ENCODE peak calls at places on chromosomes 6 and 20, in eight cellular contexts. One of them, this sample, is unnamed.

GRCh38 chr6:87756858-87757257 is 54.8 kb upstream of the AKIRIN2 start:
- DNase-seq in RCC 7860: peak
- DNase-seq in GM04503: peak
- DNase-seq in breast epithelium: no peak
- DNase-seq in cardiac fibroblast: peak
- DNase-seq in activated CD4-positive, alpha-beta T cell treated with anti-CD3 and anti-CD28 coated beads, Interleukin-2, amount 10 ng/mL, durations not matched to agents 7 days and 5 days: peak
- DNase-seq in SW 1271: no peak
- DNase-seq in NCI-H1048: no peak
- DNase-seq in this sample: no peak

GRCh38 chr6:16380220-16380809 is 141.9 kb downstream of the GMPR start:
- DNase-seq in RCC 7860: no peak
- DNase-seq in SW 1271: no peak
- DNase-seq in breast epithelium: no peak
- DNase-seq in GM04503: no peak
- DNase-seq in activated CD4-positive, alpha-beta T cell treated with anti-CD3 and anti-CD28 coated beads, Interleukin-2, amount 10 ng/mL, durations not matched to agents 7 days and 5 days: no peak
- DNase-seq in NCI-H1048: no peak
- DNase-seq in cardiac fibroblast: peak
- DNase-seq in this sample: no peak

GRCh38 chr20:8005575-8006366 is 13.8 kb downstream of the TMX4 start:
- DNase-seq in SW 1271: no peak
- DNase-seq in breast epithelium: no peak
- DNase-seq in NCI-H1048: no peak
- DNase-seq in GM04503: no peak
- DNase-seq in RCC 7860: no peak
- DNase-seq in cardiac fibroblast: no peak
- DNase-seq in activated CD4-positive, alpha-beta T cell treated with anti-CD3 and anti-CD28 coated beads, Interleukin-2, amount 10 ng/mL, durations not matched to agents 7 days and 5 days: no peak
- DNase-seq in this sample: no peak

GRCh38 chr20:46011631-46012482 is 3.1 kb downstream of the MMP9 start:
- DNase-seq in GM04503: no peak
- DNase-seq in RCC 7860: no peak
- DNase-seq in NCI-H1048: peak
- DNase-seq in breast epithelium: no peak
- DNase-seq in SW 1271: peak
- DNase-seq in activated CD4-positive, alpha-beta T cell treated with anti-CD3 and anti-CD28 coated beads, Interleukin-2, amount 10 ng/mL, durations not matched to agents 7 days and 5 days: no peak
- DNase-seq in cardiac fibroblast: peak
- DNase-seq in this sample: no peak

GRCh38 chr6:11710968-11711643 is 67.5 kb downstream of the ADTRP start:
- DNase-seq in NCI-H1048: no peak
- DNase-seq in cardiac fibroblast: no peak
- DNase-seq in RCC 7860: no peak
- DNase-seq in activated CD4-positive, alpha-beta T cell treated with anti-CD3 and anti-CD28 coated beads, Interleukin-2, amount 10 ng/mL, durations not matched to agents 7 days and 5 days: no peak
- DNase-seq in breast epithelium: no peak
- DNase-seq in GM04503: no peak
- DNase-seq in SW 1271: no peak
- DNase-seq in this sample: no peak

GRCh38 chr20:52896348-52896747 is 75.8 kb upstream of the TSHZ2 start:
- DNase-seq in NCI-H1048: no peak
- DNase-seq in GM04503: no peak
- DNase-seq in activated CD4-positive, alpha-beta T cell treated with anti-CD3 and anti-CD28 coated beads, Interleukin-2, amount 10 ng/mL, durations not matched to agents 7 days and 5 days: no peak
- DNase-seq in breast epithelium: no peak
- DNase-seq in SW 1271: no peak
- DNase-seq in cardiac fibroblast: no peak
- DNase-seq in RCC 7860: no peak
- DNase-seq in this sample: no peak

GRCh38 chr20:44805335-44805734 is 5.0 kb downstream of the RIMS4 start:
- DNase-seq in RCC 7860: no peak
- DNase-seq in NCI-H1048: no peak
- DNase-seq in breast epithelium: no peak
- DNase-seq in activated CD4-positive, alpha-beta T cell treated with anti-CD3 and anti-CD28 coated beads, Interleukin-2, amount 10 ng/mL, durations not matched to agents 7 days and 5 days: no peak
- DNase-seq in GM04503: no peak
- DNase-seq in cardiac fibroblast: no peak
- DNase-seq in SW 1271: no peak
- DNase-seq in this sample: no peak

GRCh38 chr6:15697895-15698294 is 35.1 kb upstream of the DTNBP1 start:
- DNase-seq in GM04503: no peak
- DNase-seq in SW 1271: no peak
- DNase-seq in breast epithelium: no peak
- DNase-seq in cardiac fibroblast: no peak
- DNase-seq in activated CD4-positive, alpha-beta T cell treated with anti-CD3 and anti-CD28 coated beads, Interleukin-2, amount 10 ng/mL, durations not matched to agents 7 days and 5 days: no peak
- DNase-seq in RCC 7860: no peak
- DNase-seq in NCI-H1048: no peak
- DNase-seq in this sample: no peak

GRCh38 chr6:89467437-89467836 is 34.5 kb downstream of the ANKRD6 start:
- DNase-seq in cardiac fibroblast: no peak
- DNase-seq in breast epithelium: no peak
- DNase-seq in activated CD4-positive, alpha-beta T cell treated with anti-CD3 and anti-CD28 coated beads, Interleukin-2, amount 10 ng/mL, durations not matched to agents 7 days and 5 days: no peak
- DNase-seq in GM04503: no peak
- DNase-seq in RCC 7860: no peak
- DNase-seq in NCI-H1048: no peak
- DNase-seq in SW 1271: no peak
- DNase-seq in this sample: no peak

GRCh38 chr20:44004306-44004915 is 89.8 kb downstream of the TOX2 start:
- DNase-seq in cardiac fibroblast: no peak
- DNase-seq in RCC 7860: no peak
- DNase-seq in breast epithelium: no peak
- DNase-seq in SW 1271: no peak
- DNase-seq in NCI-H1048: no peak
- DNase-seq in activated CD4-positive, alpha-beta T cell treated with anti-CD3 and anti-CD28 coated beads, Interleukin-2, amount 10 ng/mL, durations not matched to agents 7 days and 5 days: no peak
- DNase-seq in GM04503: no peak
- DNase-seq in this sample: no peak

GRCh38 chr20:52410746-52411317 is 219.3 kb upstream of the ZFP64 start:
- DNase-seq in GM04503: no peak
- DNase-seq in activated CD4-positive, alpha-beta T cell treated with anti-CD3 and anti-CD28 coated beads, Interleukin-2, amount 10 ng/mL, durations not matched to agents 7 days and 5 days: no peak
- DNase-seq in breast epithelium: no peak
- DNase-seq in RCC 7860: no peak
- DNase-seq in cardiac fibroblast: no peak
- DNase-seq in NCI-H1048: no peak
- DNase-seq in SW 1271: no peak
- DNase-seq in this sample: no peak

GRCh38 chr6:53573299-53573698 is 28.4 kb upstream of the GCLC start:
- DNase-seq in GM04503: no peak
- DNase-seq in SW 1271: no peak
- DNase-seq in activated CD4-positive, alpha-beta T cell treated with anti-CD3 and anti-CD28 coated beads, Interleukin-2, amount 10 ng/mL, durations not matched to agents 7 days and 5 days: no peak
- DNase-seq in RCC 7860: no peak
- DNase-seq in NCI-H1048: no peak
- DNase-seq in breast epithelium: no peak
- DNase-seq in cardiac fibroblast: no peak
- DNase-seq in this sample: no peak

GRCh38 chr20:20083796-20084195 is 31.5 kb downstream of the CFAP61 start:
- DNase-seq in GM04503: no peak
- DNase-seq in NCI-H1048: no peak
- DNase-seq in SW 1271: peak
- DNase-seq in activated CD4-positive, alpha-beta T cell treated with anti-CD3 and anti-CD28 coated beads, Interleukin-2, amount 10 ng/mL, durations not matched to agents 7 days and 5 days: no peak
- DNase-seq in RCC 7860: peak
- DNase-seq in cardiac fibroblast: peak
- DNase-seq in breast epithelium: no peak
- DNase-seq in this sample: no peak

GRCh38 chr20:48142258-48142657 is 357.0 kb upstream of the SULF2 start:
- DNase-seq in NCI-H1048: no peak
- DNase-seq in SW 1271: no peak
- DNase-seq in GM04503: no peak
- DNase-seq in RCC 7860: no peak
- DNase-seq in breast epithelium: no peak
- DNase-seq in cardiac fibroblast: no peak
- DNase-seq in activated CD4-positive, alpha-beta T cell treated with anti-CD3 and anti-CD28 coated beads, Interleukin-2, amount 10 ng/mL, durations not matched to agents 7 days and 5 days: no peak
- DNase-seq in this sample: no peak

GRCh38 chr6:33768644-33769120 is 20.2 kb downstream of the LEMD2 start:
- DNase-seq in NCI-H1048: peak
- DNase-seq in activated CD4-positive, alpha-beta T cell treated with anti-CD3 and anti-CD28 coated beads, Interleukin-2, amount 10 ng/mL, durations not matched to agents 7 days and 5 days: peak
- DNase-seq in GM04503: no peak
- DNase-seq in SW 1271: peak
- DNase-seq in cardiac fibroblast: peak
- DNase-seq in breast epithelium: peak
- DNase-seq in RCC 7860: peak
- DNase-seq in this sample: peak

GRCh38 chr6:38739532-38739931 is 24.4 kb downstream of the DNAH8 start:
- DNase-seq in GM04503: no peak
- DNase-seq in RCC 7860: no peak
- DNase-seq in breast epithelium: no peak
- DNase-seq in SW 1271: peak
- DNase-seq in cardiac fibroblast: peak
- DNase-seq in NCI-H1048: no peak
- DNase-seq in activated CD4-positive, alpha-beta T cell treated with anti-CD3 and anti-CD28 coated beads, Interleukin-2, amount 10 ng/mL, durations not matched to agents 7 days and 5 days: no peak
- DNase-seq in this sample: no peak

GRCh38 chr6:92715991-92716390 is 703.4 kb downstream of the EPHA7 start:
- DNase-seq in RCC 7860: no peak
- DNase-seq in cardiac fibroblast: peak
- DNase-seq in breast epithelium: no peak
- DNase-seq in GM04503: no peak
- DNase-seq in SW 1271: no peak
- DNase-seq in activated CD4-positive, alpha-beta T cell treated with anti-CD3 and anti-CD28 coated beads, Interleukin-2, amount 10 ng/mL, durations not matched to agents 7 days and 5 days: no peak
- DNase-seq in NCI-H1048: no peak
- DNase-seq in this sample: no peak

GRCh38 chr6:122663981-122664380 is 53.8 kb downstream of the PKIB start:
- DNase-seq in RCC 7860: no peak
- DNase-seq in GM04503: no peak
- DNase-seq in breast epithelium: no peak
- DNase-seq in activated CD4-positive, alpha-beta T cell treated with anti-CD3 and anti-CD28 coated beads, Interleukin-2, amount 10 ng/mL, durations not matched to agents 7 days and 5 days: no peak
- DNase-seq in SW 1271: no peak
- DNase-seq in cardiac fibroblast: no peak
- DNase-seq in NCI-H1048: no peak
- DNase-seq in this sample: no peak

GRCh38 chr6:39204646-39205244 is 24.5 kb downstream of the KCNK5 start:
- DNase-seq in breast epithelium: no peak
- DNase-seq in SW 1271: no peak
- DNase-seq in RCC 7860: no peak
- DNase-seq in cardiac fibroblast: no peak
- DNase-seq in GM04503: no peak
- DNase-seq in activated CD4-positive, alpha-beta T cell treated with anti-CD3 and anti-CD28 coated beads, Interleukin-2, amount 10 ng/mL, durations not matched to agents 7 days and 5 days: no peak
- DNase-seq in NCI-H1048: no peak
- DNase-seq in this sample: no peak

GRCh38 chr6:117590447-117590846 is 11.9 kb downstream of the GOPC start:
- DNase-seq in breast epithelium: no peak
- DNase-seq in RCC 7860: no peak
- DNase-seq in GM04503: no peak
- DNase-seq in cardiac fibroblast: no peak
- DNase-seq in NCI-H1048: no peak
- DNase-seq in SW 1271: no peak
- DNase-seq in activated CD4-positive, alpha-beta T cell treated with anti-CD3 and anti-CD28 coated beads, Interleukin-2, amount 10 ng/mL, durations not matched to agents 7 days and 5 days: no peak
- DNase-seq in this sample: no peak

GRCh38 chr20:45857836-45858250 is 429 bp downstream of the ZSWIM3 start:
- DNase-seq in cardiac fibroblast: no peak
- DNase-seq in NCI-H1048: no peak
- DNase-seq in activated CD4-positive, alpha-beta T cell treated with anti-CD3 and anti-CD28 coated beads, Interleukin-2, amount 10 ng/mL, durations not matched to agents 7 days and 5 days: peak
- DNase-seq in breast epithelium: no peak
- DNase-seq in RCC 7860: no peak
- DNase-seq in SW 1271: no peak
- DNase-seq in GM04503: no peak
- DNase-seq in this sample: no peak

GRCh38 chr6:157486632-157487031 is 105.6 kb downstream of the ZDHHC14 start:
- DNase-seq in GM04503: no peak
- DNase-seq in SW 1271: no peak
- DNase-seq in NCI-H1048: no peak
- DNase-seq in cardiac fibroblast: no peak
- DNase-seq in activated CD4-positive, alpha-beta T cell treated with anti-CD3 and anti-CD28 coated beads, Interleukin-2, amount 10 ng/mL, durations not matched to agents 7 days and 5 days: peak
- DNase-seq in breast epithelium: no peak
- DNase-seq in RCC 7860: no peak
- DNase-seq in this sample: no peak

GRCh38 chr6:1608976-1609661 is 596 bp upstream of the FOXC1 start:
- DNase-seq in GM04503: no peak
- DNase-seq in NCI-H1048: no peak
- DNase-seq in breast epithelium: no peak
- DNase-seq in activated CD4-positive, alpha-beta T cell treated with anti-CD3 and anti-CD28 coated beads, Interleukin-2, amount 10 ng/mL, durations not matched to agents 7 days and 5 days: no peak
- DNase-seq in cardiac fibroblast: no peak
- DNase-seq in RCC 7860: no peak
- DNase-seq in SW 1271: peak
- DNase-seq in this sample: no peak

GRCh38 chr6:52108128-52108527 is 20.7 kb upstream of the PKHD1 start:
- DNase-seq in SW 1271: no peak
- DNase-seq in activated CD4-positive, alpha-beta T cell treated with anti-CD3 and anti-CD28 coated beads, Interleukin-2, amount 10 ng/mL, durations not matched to agents 7 days and 5 days: no peak
- DNase-seq in GM04503: no peak
- DNase-seq in cardiac fibroblast: no peak
- DNase-seq in NCI-H1048: no peak
- DNase-seq in breast epithelium: no peak
- DNase-seq in RCC 7860: no peak
- DNase-seq in this sample: no peak

GRCh38 chr6:156972145-156972544 is 195.0 kb downstream of the ARID1B start:
- DNase-seq in activated CD4-positive, alpha-beta T cell treated with anti-CD3 and anti-CD28 coated beads, Interleukin-2, amount 10 ng/mL, durations not matched to agents 7 days and 5 days: no peak
- DNase-seq in RCC 7860: no peak
- DNase-seq in SW 1271: no peak
- DNase-seq in cardiac fibroblast: no peak
- DNase-seq in breast epithelium: no peak
- DNase-seq in NCI-H1048: no peak
- DNase-seq in GM04503: no peak
- DNase-seq in this sample: no peak

GRCh38 chr6:1522779-1523178 is 86.9 kb upstream of the FOXC1 start:
- DNase-seq in RCC 7860: no peak
- DNase-seq in NCI-H1048: no peak
- DNase-seq in breast epithelium: no peak
- DNase-seq in GM04503: no peak
- DNase-seq in cardiac fibroblast: no peak
- DNase-seq in activated CD4-positive, alpha-beta T cell treated with anti-CD3 and anti-CD28 coated beads, Interleukin-2, amount 10 ng/mL, durations not matched to agents 7 days and 5 days: no peak
- DNase-seq in SW 1271: no peak
- DNase-seq in this sample: no peak

GRCh38 chr6:100099189-100100074 is 105.4 kb upstream of the MCHR2 start:
- DNase-seq in SW 1271: peak
- DNase-seq in RCC 7860: peak
- DNase-seq in breast epithelium: no peak
- DNase-seq in cardiac fibroblast: peak
- DNase-seq in activated CD4-positive, alpha-beta T cell treated with anti-CD3 and anti-CD28 coated beads, Interleukin-2, amount 10 ng/mL, durations not matched to agents 7 days and 5 days: no peak
- DNase-seq in GM04503: no peak
- DNase-seq in NCI-H1048: no peak
- DNase-seq in this sample: no peak

GRCh38 chr20:37755665-37756064 is 61.8 kb downstream of the CTNNBL1 start:
- DNase-seq in RCC 7860: no peak
- DNase-seq in breast epithelium: no peak
- DNase-seq in NCI-H1048: no peak
- DNase-seq in cardiac fibroblast: no peak
- DNase-seq in SW 1271: no peak
- DNase-seq in activated CD4-positive, alpha-beta T cell treated with anti-CD3 and anti-CD28 coated beads, Interleukin-2, amount 10 ng/mL, durations not matched to agents 7 days and 5 days: no peak
- DNase-seq in GM04503: no peak
- DNase-seq in this sample: no peak

GRCh38 chr6:31356216-31356945 is 598 bp downstream of the HLA-B start:
- DNase-seq in RCC 7860: no peak
- DNase-seq in SW 1271: peak
- DNase-seq in cardiac fibroblast: no peak
- DNase-seq in NCI-H1048: no peak
- DNase-seq in breast epithelium: no peak
- DNase-seq in activated CD4-positive, alpha-beta T cell treated with anti-CD3 and anti-CD28 coated beads, Interleukin-2, amount 10 ng/mL, durations not matched to agents 7 days and 5 days: peak
- DNase-seq in GM04503: no peak
- DNase-seq in this sample: peak

GRCh38 chr6:166743925-166744653 is 117.0 kb upstream of the RPS6KA2 start:
- DNase-seq in NCI-H1048: no peak
- DNase-seq in GM04503: no peak
- DNase-seq in breast epithelium: no peak
- DNase-seq in activated CD4-positive, alpha-beta T cell treated with anti-CD3 and anti-CD28 coated beads, Interleukin-2, amount 10 ng/mL, durations not matched to agents 7 days and 5 days: no peak
- DNase-seq in RCC 7860: no peak
- DNase-seq in SW 1271: no peak
- DNase-seq in cardiac fibroblast: no peak
- DNase-seq in this sample: no peak

GRCh38 chr6:7687145-7688113 is 38.5 kb upstream of the BMP6 start:
- DNase-seq in RCC 7860: no peak
- DNase-seq in NCI-H1048: no peak
- DNase-seq in cardiac fibroblast: no peak
- DNase-seq in breast epithelium: no peak
- DNase-seq in activated CD4-positive, alpha-beta T cell treated with anti-CD3 and anti-CD28 coated beads, Interleukin-2, amount 10 ng/mL, durations not matched to agents 7 days and 5 days: no peak
- DNase-seq in SW 1271: no peak
- DNase-seq in GM04503: no peak
- DNase-seq in this sample: no peak

GRCh38 chr20:5786930-5787826 is 37.0 kb downstream of the SHLD1 start:
- DNase-seq in NCI-H1048: no peak
- DNase-seq in activated CD4-positive, alpha-beta T cell treated with anti-CD3 and anti-CD28 coated beads, Interleukin-2, amount 10 ng/mL, durations not matched to agents 7 days and 5 days: no peak
- DNase-seq in cardiac fibroblast: peak
- DNase-seq in RCC 7860: no peak
- DNase-seq in SW 1271: no peak
- DNase-seq in GM04503: peak
- DNase-seq in breast epithelium: no peak
- DNase-seq in this sample: peak

GRCh38 chr6:108712946-108713345 is 135.3 kb upstream of the ARMC2 start:
- DNase-seq in activated CD4-positive, alpha-beta T cell treated with anti-CD3 and anti-CD28 coated beads, Interleukin-2, amount 10 ng/mL, durations not matched to agents 7 days and 5 days: no peak
- DNase-seq in GM04503: no peak
- DNase-seq in RCC 7860: no peak
- DNase-seq in breast epithelium: no peak
- DNase-seq in SW 1271: no peak
- DNase-seq in cardiac fibroblast: no peak
- DNase-seq in NCI-H1048: no peak
- DNase-seq in this sample: no peak

This sample was measured in uterus.